ENCODE peak calls at places on chromosomes 12 and 14, in eight cellular contexts. D is heart right ventricle, E is AG10803, I is NCI-H524, N is myocyte, Y is stomach, Z is IMR-90, M is AG08395. P is an unnamed sample.

GRCh38 chr12:1305063-1305434 is 289.3 kb downstream of the FBXL14 start:
- DNase-seq in Z (no peak), D (no peak), N (no peak), Y (no peak), E (no peak), M (no peak), I (no peak), P (no peak)

GRCh38 chr14:35883677-35884293 is 57.6 kb downstream of the BRMS1L start:
- DNase-seq in Y (peak; percentile 54), M (peak; percentile 28), I (peak; percentile 66), Z (peak; percentile 18), D (no peak), E (peak; percentile 32), N (peak; percentile 43), P (no peak)

GRCh38 chr14:64720190-64720589 is 16.0 kb downstream of the PLEKHG3 start:
- DNase-seq in N (no peak), D (no peak), E (peak; percentile 66), M (peak; percentile 38), Y (peak; percentile 54), Z (peak; percentile 83), I (no peak), P (no peak)

GRCh38 chr12:40146800-40147797 is 41.2 kb upstream of the SLC2A13 start:
- DNase-seq in Y (no peak), N (no peak), E (no peak), Z (no peak), I (no peak), D (no peak), M (no peak), P (no peak)

GRCh38 chr14:39998114-39998513 is 565.9 kb upstream of the FBXO33 start:
- DNase-seq in I (no peak), Y (no peak), M (no peak), E (no peak), D (no peak), Z (no peak), N (no peak), P (no peak)

GRCh38 chr12:132214906-132215643 is 70.8 kb downstream of the NOC4L start:
- DNase-seq in Y (no peak), E (no peak), D (no peak), M (no peak), I (no peak), Z (no peak), N (no peak), P (no peak)

GRCh38 chr12:94674835-94675234 is 24.5 kb upstream of the TMCC3 start:
- DNase-seq in Z (no peak), I (no peak), E (no peak), Y (no peak), M (no peak), N (no peak), D (peak; percentile 25), P (no peak)

GRCh38 chr12:97167598-97167997 is 260.5 kb downstream of the NEDD1 start:
- DNase-seq in Y (no peak), D (no peak), Z (no peak), M (no peak), E (no peak), I (no peak), N (no peak), P (no peak)

GRCh38 chr12:52061470-52062166 is 8.2 kb upstream of the ATG101 start:
- DNase-seq in M (no peak), I (no peak), E (no peak), N (no peak), Y (no peak), D (no peak), Z (no peak), P (no peak)

GRCh38 chr12:8577879-8578278 is 34.8 kb downstream of the AICDA start:
- DNase-seq in I (no peak), M (no peak), Z (no peak), E (no peak), N (no peak), Y (no peak), D (no peak), P (no peak)

GRCh38 chr12:93624595-93625294 is 52.3 kb downstream of the SOCS2 start:
- DNase-seq in I (no peak), E (peak; percentile 95), Z (peak; percentile 98), Y (no peak), M (peak; percentile 92), N (peak; percentile 92), D (no peak), P (no peak)

GRCh38 chr12:10205251-10205807 is 7.3 kb upstream of the GABARAPL1 start:
- DNase-seq in Y (no peak), N (no peak), M (peak; percentile 19), D (no peak), Z (peak; percentile 53), E (peak; percentile 56), I (no peak), P (no peak)

GRCh38 chr12:76242813-76243540 is 105.2 kb downstream of the BBS10 start:
- DNase-seq in Z (peak; percentile 75), M (peak; percentile 65), E (peak; percentile 71), I (no peak), D (no peak), Y (no peak), N (no peak), P (no peak)

GRCh38 chr12:68773582-68773981 is 27.6 kb downstream of the SLC35E3 start:
- DNase-seq in E (no peak), I (no peak), D (no peak), M (no peak), Y (no peak), N (no peak), Z (no peak), P (no peak)

GRCh38 chr12:18546399-18546798 is 191.4 kb downstream of the PLCZ1 start:
- DNase-seq in Y (no peak), I (no peak), M (peak; percentile 7), E (peak; percentile 63), Z (peak; percentile 60), D (no peak), N (no peak), P (no peak)

GRCh38 chr12:62758216-62758615 is 176.7 kb downstream of the PPM1H start:
- DNase-seq in E (peak; percentile 24), N (no peak), I (no peak), Z (peak; percentile 96), D (no peak), Y (no peak), M (peak; percentile 14), P (no peak)

GRCh38 chr14:99884834-99885648 is 91.8 kb downstream of the EML1 start:
- DNase-seq in I (peak; percentile 82), D (peak; percentile 50), E (peak; percentile 74), Z (peak; percentile 77), M (peak; percentile 72), Y (no peak), N (peak; percentile 78), P (no peak)

GRCh38 chr14:100804138-100804537 is 21.8 kb upstream of the MEG3 start:
- DNase-seq in I (no peak), N (no peak), D (no peak), E (no peak), M (no peak), Y (no peak), Z (no peak), P (no peak)

GRCh38 chr12:81797100-81797499 is 38.0 kb upstream of the PPFIA2 start:
- DNase-seq in N (no peak), Y (no peak), D (no peak), E (no peak), M (no peak), I (peak; percentile 55), Z (no peak), P (no peak)

GRCh38 chr12:58425481-58426392 is 484.4 kb downstream of the ATP23 start:
- DNase-seq in M (peak; percentile 83), Y (peak; percentile 46), Z (peak; percentile 94), I (no peak), E (peak; percentile 96), D (no peak), N (peak; percentile 87), P (no peak)

GRCh38 chr12:12719496-12719895 is 2.3 kb downstream of the CDKN1B start:
- DNase-seq in I (peak; percentile 6), N (peak; percentile 29), D (no peak), E (no peak), M (no peak), Z (no peak), Y (no peak), P (no peak)

GRCh38 chr12:52474212-52474611 is 607 bp upstream of the KRT6C start:
- DNase-seq in I (no peak), N (no peak), E (no peak), Z (no peak), Y (no peak), D (no peak), M (no peak), P (no peak)

GRCh38 chr14:24196071-24197061 is 1.1 kb upstream of the TM9SF1 start:
- DNase-seq in Z (peak; percentile 22), I (no peak), Y (no peak), D (no peak), M (peak; percentile 34), N (peak; percentile 40), E (peak; percentile 17), P (no peak)

GRCh38 chr12:53695148-53696138 is 19.6 kb upstream of the ATP5MC2 start:
- DNase-seq in Y (peak; percentile 46), D (no peak), M (peak; percentile 80), Z (peak; percentile 55), E (peak; percentile 66), N (no peak), I (no peak), P (peak; percentile 25)

GRCh38 chr14:68547305-68548193 is 245.3 kb downstream of the ZFP36L1 start:
- DNase-seq in Y (peak; percentile 41), D (peak; percentile 62), M (peak; percentile 71), N (peak; percentile 90), Z (peak; percentile 93), I (no peak), E (peak; percentile 97), P (no peak)

GRCh38 chr12:60172696-60173095 is 576.9 kb downstream of the SLC16A7 start:
- DNase-seq in I (no peak), D (no peak), M (no peak), E (no peak), Y (no peak), N (no peak), Z (no peak), P (no peak)